ENCODE peak calls at places on chromosomes 13 and 19, in eight cellular contexts. Y is lower leg skin, M is body of pancreas, R is cardiac fibroblast, C is uterus, W is epithelial cell of esophagus, I is tibial artery, B is tibial nerve. N is an unnamed sample.

GRCh38 chr13:20461481-20461859 is 64.2 kb downstream of the CRYL1 start:
- DNase-seq in Y (no peak), M (no peak), R (peak), C (no peak), W (peak), I (no peak), B (no peak), N (no peak)

GRCh38 chr13:108185218-108185617 is 30.1 kb downstream of the LIG4 start:
- DNase-seq in Y (no peak), M (no peak), R (no peak), C (no peak), W (no peak), I (no peak), B (no peak), N (no peak)

GRCh38 chr13:48415516-48415915 is 2.6 kb upstream of the LPAR6 start:
- DNase-seq in Y (no peak), M (no peak), R (no peak), C (no peak), W (no peak), I (no peak), B (no peak), N (no peak)

GRCh38 chr13:112732679-112733078 is 42.8 kb downstream of the ATP11A start:
- DNase-seq in Y (no peak), M (no peak), R (no peak), C (no peak), W (no peak), I (no peak), B (no peak), N (no peak)

GRCh38 chr13:46621133-46621532 is 68.2 kb downstream of the LRCH1 start:
- DNase-seq in Y (no peak), M (no peak), R (no peak), C (no peak), W (no peak), I (no peak), B (no peak), N (no peak)

GRCh38 chr19:47766670-47767069 is 11.8 kb upstream of the SELENOW start:
- DNase-seq in Y (no peak), M (no peak), R (no peak), C (no peak), W (no peak), I (no peak), B (no peak), N (no peak)

GRCh38 chr19:30167976-30168635 is 204.1 kb upstream of the ZNF536 start:
- DNase-seq in Y (no peak), M (no peak), R (no peak), C (no peak), W (no peak), I (no peak), B (no peak), N (no peak)

GRCh38 chr13:88068316-88068715 is 397.1 kb downstream of the SLITRK5 start:
- DNase-seq in Y (no peak), M (no peak), R (no peak), C (no peak), W (no peak), I (no peak), B (no peak), N (no peak)

GRCh38 chr13:63773476-63773875 is 2357.8 kb upstream of the PCDH20 start:
- DNase-seq in Y (no peak), M (no peak), R (no peak), C (no peak), W (no peak), I (no peak), B (no peak), N (no peak)

GRCh38 chr19:2246801-2247361 is 2.2 kb upstream of the AMH start:
- DNase-seq in Y (no peak), M (peak), R (peak), C (no peak), W (no peak), I (no peak), B (no peak), N (no peak)

GRCh38 chr19:33303791-33304759 is 1.7 kb upstream of the CEBPA start:
- DNase-seq in Y (peak), M (peak), R (peak), C (no peak), W (no peak), I (no peak), B (no peak), N (no peak)

GRCh38 chr19:33302974-33303790 is 848 bp upstream of the CEBPA start:
- DNase-seq in Y (peak), M (peak), R (peak), C (peak), W (peak), I (no peak), B (no peak), N (peak)

GRCh38 chr19:33301900-33302174 is 497 bp downstream of the CEBPA start:
- DNase-seq in Y (no peak), M (peak), R (no peak), C (no peak), W (no peak), I (no peak), B (no peak), N (no peak)

GRCh38 chr19:33301011-33301899 is 1.1 kb downstream of the CEBPA start:
- DNase-seq in Y (peak), M (peak), R (peak), C (no peak), W (no peak), I (no peak), B (no peak), N (peak)

GRCh38 chr19:33302175-33302973 is at the start of gene CEBPA:
- DNase-seq in Y (peak), M (peak), R (peak), C (peak), W (peak), I (peak), B (peak), N (peak)
- TF ChIP-seq CTCF in Y (no peak), M (peak), R (no peak), C (no peak), W (no peak), I (peak), B (peak), N (peak)

GRCh38 chr19:10388957-10389356 is 8.6 kb upstream of the TYK2 start:
- DNase-seq in Y (peak), M (peak), R (peak), C (peak), W (peak), I (peak), B (peak), N (peak)

GRCh38 chr19:10392120-10392519 is 11.2 kb downstream of the CDC37 start:
- DNase-seq in Y (no peak), M (no peak), R (no peak), C (no peak), W (no peak), I (no peak), B (no peak), N (no peak)

GRCh38 chr19:10393137-10393536 is 10.2 kb downstream of the CDC37 start:
- DNase-seq in Y (no peak), M (no peak), R (no peak), C (no peak), W (no peak), I (no peak), B (no peak), N (no peak)

GRCh38 chr19:10390652-10391286 is 10.4 kb upstream of the TYK2 start:
- DNase-seq in Y (peak), M (peak), R (peak), C (peak), W (peak), I (peak), B (peak), N (peak)

DNA sequence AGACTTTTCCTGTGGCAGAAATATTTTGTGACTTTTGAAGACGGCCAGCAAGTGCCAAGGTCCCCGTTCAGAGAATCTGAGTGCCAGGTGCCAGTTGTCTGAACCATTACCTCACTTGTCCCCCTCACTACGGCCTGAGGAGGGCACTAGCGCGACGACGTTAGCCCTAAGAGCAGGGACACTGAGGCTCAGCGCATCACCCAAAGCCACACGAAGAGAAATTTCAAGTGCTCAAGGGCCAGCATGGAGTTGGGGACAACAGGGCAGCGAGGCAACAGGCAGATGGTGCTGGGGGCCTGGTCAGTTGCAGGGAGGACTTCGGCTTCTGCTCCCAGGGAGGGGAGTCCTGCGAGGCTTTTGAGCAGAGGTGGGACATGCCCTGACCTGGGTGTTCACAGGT is 9.5 kb upstream of the TYK2 start:
- DNase-seq in Y (no peak), M (no peak), R (no peak), C (no peak), W (no peak), I (no peak), B (no peak), N (no peak)
- TF ChIP-seq CTCF in Y (no peak), M (no peak), R (peak), C (no peak), W (peak), I (no peak), B (no peak), N (no peak)

GRCh38 chr13:28527629-28528028 is 32.7 kb upstream of the FLT1 start:
- DNase-seq in Y (no peak), M (no peak), R (no peak), C (no peak), W (no peak), I (no peak), B (no peak), N (no peak)
- TF ChIP-seq CTCF in Y (no peak), M (no peak), R (no peak), C (no peak), W (no peak), I (no peak), B (no peak), N (no peak)

DNA sequence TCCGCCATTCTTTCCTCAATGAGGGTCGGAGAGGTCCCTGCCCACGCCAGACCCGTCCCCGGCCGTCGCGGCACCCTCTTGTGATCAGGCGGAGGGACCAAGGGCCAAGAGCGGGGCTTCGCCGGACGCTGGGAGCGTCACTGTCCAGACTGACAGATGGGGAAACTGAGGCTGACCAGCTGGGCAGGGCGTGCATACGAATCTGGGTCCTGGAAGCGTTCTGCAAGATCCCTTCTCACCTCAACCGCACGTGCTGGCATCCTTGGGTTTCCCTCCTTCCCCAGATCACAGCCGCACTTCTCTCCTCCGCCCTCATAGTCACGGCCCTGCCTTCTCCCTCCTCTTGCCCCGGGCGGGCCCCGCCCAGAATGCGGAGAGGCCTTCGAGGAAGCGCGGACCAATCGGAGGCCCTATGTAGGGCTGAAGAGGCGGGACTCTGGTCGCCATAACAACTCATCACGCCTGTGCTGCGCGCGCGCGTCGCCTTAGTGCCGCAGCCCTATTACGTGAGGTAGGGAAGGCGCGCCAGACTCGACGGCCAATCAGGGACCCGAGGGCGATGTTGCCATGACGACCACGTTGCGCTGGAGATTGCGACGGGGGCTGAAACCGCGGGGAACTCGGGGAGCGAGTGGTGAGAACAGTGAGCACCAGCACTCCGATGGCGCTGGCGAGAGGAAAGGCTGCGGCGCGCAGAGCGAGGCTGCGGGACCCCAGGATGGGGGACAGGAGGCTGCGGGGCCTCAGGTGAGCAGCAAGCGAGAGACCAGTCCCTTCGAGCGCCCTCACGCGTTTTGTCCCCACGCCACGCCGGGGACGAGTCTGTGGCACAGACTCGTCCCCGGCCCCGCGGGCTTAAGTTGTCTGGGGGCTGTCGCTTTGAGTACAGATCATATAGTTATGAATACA is 5.7 kb downstream of the RNF225 start:
- DNase-seq in Y (peak), M (peak), R (peak), C (peak), W (peak), I (peak), B (peak), N (peak)
- TF ChIP-seq CTCF in Y (no peak), M (no peak), R (no peak), C (no peak), W (no peak), I (no peak), B (no peak), N (no peak)

GRCh38 chr19:10644351-10645007 is 9.7 kb upstream of the ILF3 start:
- DNase-seq in Y (peak), M (peak), R (peak), C (peak), W (peak), I (peak), B (peak), N (peak)
- TF ChIP-seq CTCF in Y (no peak), M (peak), R (peak), C (peak), W (peak), I (peak), B (peak), N (peak)

GRCh38 chr13:37105251-37105714 is at the start of gene CSNK1A1L:
- DNase-seq in Y (no peak), M (no peak), R (no peak), C (no peak), W (no peak), I (no peak), B (no peak), N (no peak)

GRCh38 chr13:37109080-37109678 is 3.7 kb upstream of the CSNK1A1L start:
- DNase-seq in Y (no peak), M (no peak), R (peak), C (no peak), W (peak), I (no peak), B (no peak), N (peak)

GRCh38 chr13:37106642-37107041 is 1.2 kb upstream of the CSNK1A1L start:
- DNase-seq in Y (no peak), M (no peak), R (no peak), C (no peak), W (no peak), I (no peak), B (no peak), N (no peak)

GRCh38 chr13:37102896-37103295 is 2.6 kb downstream of the CSNK1A1L start:
- DNase-seq in Y (no peak), M (no peak), R (peak), C (no peak), W (no peak), I (no peak), B (no peak), N (no peak)

GRCh38 chr13:37107868-37108267 is 2.4 kb upstream of the CSNK1A1L start:
- DNase-seq in Y (no peak), M (no peak), R (no peak), C (no peak), W (peak), I (no peak), B (no peak), N (no peak)
- TF ChIP-seq CTCF in Y (no peak), M (no peak), R (no peak), C (no peak), W (no peak), I (no peak), B (no peak), N (no peak)

DNA sequence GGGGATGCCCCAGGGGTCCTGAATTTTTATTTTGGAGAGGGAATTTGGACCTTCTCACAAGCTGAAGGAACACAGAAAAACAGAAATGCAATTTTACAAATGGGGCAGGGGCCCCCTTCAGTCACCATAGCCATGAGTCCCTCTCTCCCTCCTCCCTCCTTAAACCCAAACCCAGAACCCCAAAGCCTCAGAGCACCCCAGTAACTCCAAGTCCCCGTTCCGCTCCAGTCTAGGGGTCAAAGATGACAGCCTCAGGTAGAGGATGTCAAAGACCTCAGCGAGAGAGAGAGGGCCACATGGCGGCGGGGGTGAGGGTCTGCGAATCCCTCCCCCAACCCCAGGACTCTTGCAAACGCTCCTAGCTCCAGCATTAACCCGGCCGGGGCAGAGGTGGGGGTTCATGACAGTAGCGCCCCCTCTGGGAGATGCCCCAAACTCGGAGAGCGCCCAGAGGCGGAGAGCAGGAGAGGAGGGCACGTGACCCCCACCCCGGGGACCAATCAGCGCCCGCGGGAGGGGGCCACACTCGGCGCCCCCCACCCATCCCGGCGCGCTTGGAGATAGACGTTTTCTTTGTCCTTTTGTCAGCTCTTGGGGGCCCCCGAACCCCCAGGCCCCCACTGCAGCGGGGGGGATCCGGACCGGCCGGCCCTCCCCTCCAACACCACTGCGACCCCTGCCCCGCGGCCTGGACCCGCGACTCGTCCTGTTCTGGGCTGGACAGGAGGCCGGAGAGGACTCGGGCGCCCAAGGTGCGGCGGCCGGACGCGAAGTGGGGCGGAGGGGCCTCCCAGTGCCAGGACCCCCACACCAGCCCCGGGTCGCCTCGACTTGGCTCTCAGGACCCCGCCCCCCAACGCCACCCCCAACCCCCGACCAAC is 20.8 kb upstream of the SEMA6B start:
- DNase-seq in Y (no peak), M (no peak), R (no peak), C (no peak), W (no peak), I (no peak), B (no peak), N (no peak)
- TF ChIP-seq CTCF in Y (no peak), M (no peak), R (peak), C (no peak), W (no peak), I (no peak), B (no peak), N (no peak)

GRCh38 chr13:84844473-84844872 is 954.7 kb downstream of the SLITRK6 start:
- DNase-seq in Y (no peak), M (no peak), R (no peak), C (no peak), W (peak), I (no peak), B (no peak), N (no peak)
- TF ChIP-seq CTCF in Y (no peak), M (no peak), R (no peak), C (no peak), W (peak), I (no peak), B (no peak), N (peak)

N was measured in endothelial cell.